ENCODE peak calls at places on chromosomes 2 and 18, in four cellular contexts. O is upper lobe of right lung, T is fibroblast of villous mesenchyme, C is pancreas. W is an unnamed sample.

GRCh38 chr2:36318547-36318946 is 37.0 kb upstream of the CRIM1 start:
- DNase-seq in O (no peak), T (no peak), C (no peak), W (peak)

GRCh38 chr18:64082054-64082453 is 66.8 kb downstream of the LINC00305 start:
- DNase-seq in O (no peak), T (no peak), C (no peak), W (no peak)

GRCh38 chr2:19722486-19723420 is 179.0 kb downstream of the TTC32 start:
- DNase-seq in O (no peak), T (peak), C (no peak), W (peak)

GRCh38 chr2:18971069-18971378 is 381.7 kb upstream of the NT5C1B start:
- DNase-seq in O (no peak), T (no peak), C (no peak), W (no peak)

GRCh38 chr2:218781691-218782528 is at the start of gene CYP27A1:
- DNase-seq in O (peak), T (peak), C (peak), W (peak)

GRCh38 chr2:232320038-232320790 is 58.3 kb upstream of the ALPP start:
- DNase-seq in O (no peak), T (no peak), C (no peak), W (peak)

GRCh38 chr2:183458450-183458849 is 334.2 kb downstream of the NUP35 start:
- DNase-seq in O (no peak), T (no peak), C (no peak), W (no peak)

GRCh38 chr18:79834834-79835233 is 37.1 kb downstream of the KCNG2 start:
- DNase-seq in O (no peak), T (no peak), C (no peak), W (no peak)

GRCh38 chr2:1585635-1586034 is 158.7 kb downstream of the PXDN start:
- DNase-seq in O (peak), T (no peak), C (no peak), W (no peak)

GRCh38 chr2:198273670-198274069 is 469.3 kb downstream of the PLCL1 start:
- DNase-seq in O (no peak), T (no peak), C (no peak), W (no peak)

GRCh38 chr2:99066602-99067001 is 74.9 kb upstream of the C2orf15 start:
- DNase-seq in O (no peak), T (peak), C (peak), W (peak)

GRCh38 chr2:230849633-230850357 is 14.9 kb upstream of the ITM2C start:
- DNase-seq in O (peak), T (peak), C (no peak), W (peak)

GRCh38 chr2:199975297-199975895 is 20.0 kb downstream of the MAIP1 start:
- DNase-seq in O (no peak), T (peak), C (no peak), W (peak)

GRCh38 chr2:232655392-232655791 is 22.0 kb downstream of the EFHD1 start:
- DNase-seq in O (no peak), T (no peak), C (no peak), W (no peak)

GRCh38 chr18:67517224-67517765 is 775 bp upstream of the DSEL start:
- DNase-seq in O (no peak), T (peak), C (no peak), W (no peak)

GRCh38 chr2:240818543-240819403 is 1.2 kb downstream of the KIF1A start:
- DNase-seq in O (no peak), T (no peak), C (no peak), W (no peak)

GRCh38 chr2:238845583-238846480 is 2.1 kb upstream of the TWIST2 start:
- DNase-seq in O (no peak), T (no peak), C (no peak), W (no peak)

GRCh38 chr2:167726788-167727187 is 520.6 kb downstream of the STK39 start:
- DNase-seq in O (no peak), T (no peak), C (no peak), W (no peak)

GRCh38 chr2:43100883-43101662 is 125.3 kb downstream of the ZFP36L2 start:
- DNase-seq in O (no peak), T (peak), C (peak), W (no peak)

GRCh38 chr2:223549215-223549614 is 52.9 kb downstream of the SCG2 start:
- DNase-seq in O (no peak), T (peak), C (no peak), W (peak)

GRCh38 chr2:98028931-98029717 is 33.4 kb upstream of the TMEM131 start:
- DNase-seq in O (no peak), T (no peak), C (no peak), W (peak)

GRCh38 chr2:229713371-229714079 is 830 bp downstream of the DNER start:
- DNase-seq in O (no peak), T (no peak), C (no peak), W (peak)

GRCh38 chr2:17136231-17136630 is 382.0 kb downstream of the RAD51AP2 start:
- DNase-seq in O (no peak), T (no peak), C (no peak), W (no peak)
- TF ChIP-seq CTCF in O (no peak), T (no peak), C (no peak), W (no peak)

GRCh38 chr2:234096164-234096563 is 45.7 kb downstream of the SPP2 start:
- DNase-seq in O (no peak), T (no peak), C (no peak), W (no peak)
- H3K4me3 ChIP-seq in O (no peak), T (no peak), C (no peak), W (no peak)

GRCh38 chr2:74792282-74792681 is 41.6 kb upstream of the HK2 start:
- DNase-seq in O (no peak), T (no peak), C (no peak), W (no peak)

GRCh38 chr2:74789278-74789677 is 44.6 kb upstream of the HK2 start:
- DNase-seq in O (no peak), T (no peak), C (no peak), W (no peak)
- TF ChIP-seq CTCF in O (no peak), T (no peak), C (no peak), W (no peak)

GRCh38 chr2:64228126-64228678 is 84.0 kb upstream of the PELI1 start:
- DNase-seq in O (peak), T (peak), C (peak), W (peak)

GRCh38 chr2:64226611-64227010 is 82.4 kb upstream of the PELI1 start:
- DNase-seq in O (no peak), T (no peak), C (no peak), W (no peak)

GRCh38 chr2:64227603-64228125 is 83.4 kb upstream of the PELI1 start:
- DNase-seq in O (no peak), T (peak), C (no peak), W (peak)

GRCh38 chr2:64222942-64223511 is 78.8 kb upstream of the PELI1 start:
- DNase-seq in O (no peak), T (no peak), C (no peak), W (no peak)

DNA sequence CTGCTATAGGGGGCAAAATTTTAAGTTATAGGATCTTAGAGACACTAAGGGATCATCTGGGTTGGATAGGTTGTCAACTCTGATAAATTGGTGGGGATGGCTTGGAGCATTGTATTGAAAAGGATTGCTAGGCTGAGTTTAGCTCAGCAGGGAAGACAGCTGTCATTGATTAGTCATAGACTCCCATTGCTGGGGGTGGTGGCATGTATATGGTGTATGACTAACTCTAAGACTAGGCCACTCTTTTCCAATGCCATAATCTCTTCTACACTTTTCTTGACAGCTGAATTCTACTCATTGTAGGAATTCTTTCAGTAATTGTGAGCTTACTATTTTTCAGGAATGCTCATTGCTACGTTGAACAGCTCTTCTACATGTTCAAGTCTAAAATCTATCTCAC is 81.3 kb upstream of the PELI1 start:
- DNase-seq in O (no peak), T (no peak), C (no peak), W (no peak)
- H3K4me3 ChIP-seq in O (no peak), T (no peak), C (no peak), W (no peak)

DNA sequence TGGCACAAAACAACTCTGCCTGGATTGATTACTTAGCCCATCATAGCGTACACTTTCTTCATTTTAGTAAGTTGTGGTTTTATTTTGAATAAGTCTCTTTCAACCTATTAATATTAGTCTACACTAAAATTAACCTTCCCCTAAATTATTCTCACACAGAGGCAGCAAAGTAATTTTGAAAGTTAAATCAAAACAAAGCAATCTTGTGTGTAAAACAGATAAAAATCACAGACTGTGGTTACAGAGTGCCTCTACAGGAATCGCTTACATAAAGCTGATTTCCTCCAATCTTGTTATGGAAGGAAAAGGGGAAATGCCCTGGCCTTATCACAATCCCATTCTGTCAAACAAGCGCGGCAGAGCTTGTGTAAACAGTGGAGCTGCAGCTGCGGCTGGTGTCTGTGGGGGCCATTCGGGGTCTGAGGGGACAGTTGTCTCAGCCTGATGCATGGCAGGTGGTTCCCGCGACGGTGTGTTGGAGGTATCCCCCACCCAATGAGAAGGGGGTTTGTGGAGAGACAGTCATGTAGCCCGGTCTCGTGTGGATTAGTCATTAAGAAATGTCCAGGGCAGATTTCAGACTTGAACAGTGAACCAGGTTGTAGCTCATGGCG is 42.1 kb downstream of the BCL2L11 start:
- DNase-seq in O (no peak), T (peak), C (no peak), W (no peak)
- TF ChIP-seq CTCF in O (no peak), T (no peak), C (no peak), W (no peak)

GRCh38 chr2:234240917-234241316 is 190.4 kb downstream of the SPP2 start:
- DNase-seq in O (no peak), T (peak), C (no peak), W (no peak)

DNA sequence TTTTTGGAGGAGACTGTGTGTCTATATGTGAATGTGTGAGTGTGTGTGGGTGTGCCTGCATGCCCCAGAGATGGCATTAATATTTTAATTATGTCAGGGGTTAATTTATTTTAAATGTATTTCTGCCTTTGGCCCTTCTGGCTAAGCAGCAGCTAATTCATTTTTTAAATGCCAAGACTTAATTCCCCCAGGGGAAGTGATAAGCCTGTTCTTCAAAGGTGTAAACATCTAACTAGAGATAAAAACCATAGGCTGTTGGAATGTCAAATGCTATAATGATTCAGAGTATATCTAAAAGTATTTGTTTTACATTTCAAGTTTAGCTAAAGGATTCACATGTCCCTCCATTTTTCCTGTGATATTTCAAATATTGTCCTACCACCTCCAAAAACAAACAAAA is 184.7 kb downstream of the SPP2 start:
- DNase-seq in O (no peak), T (no peak), C (no peak), W (no peak)
- H3K4me3 ChIP-seq in O (no peak), T (no peak), C (no peak), W (no peak)

DNA sequence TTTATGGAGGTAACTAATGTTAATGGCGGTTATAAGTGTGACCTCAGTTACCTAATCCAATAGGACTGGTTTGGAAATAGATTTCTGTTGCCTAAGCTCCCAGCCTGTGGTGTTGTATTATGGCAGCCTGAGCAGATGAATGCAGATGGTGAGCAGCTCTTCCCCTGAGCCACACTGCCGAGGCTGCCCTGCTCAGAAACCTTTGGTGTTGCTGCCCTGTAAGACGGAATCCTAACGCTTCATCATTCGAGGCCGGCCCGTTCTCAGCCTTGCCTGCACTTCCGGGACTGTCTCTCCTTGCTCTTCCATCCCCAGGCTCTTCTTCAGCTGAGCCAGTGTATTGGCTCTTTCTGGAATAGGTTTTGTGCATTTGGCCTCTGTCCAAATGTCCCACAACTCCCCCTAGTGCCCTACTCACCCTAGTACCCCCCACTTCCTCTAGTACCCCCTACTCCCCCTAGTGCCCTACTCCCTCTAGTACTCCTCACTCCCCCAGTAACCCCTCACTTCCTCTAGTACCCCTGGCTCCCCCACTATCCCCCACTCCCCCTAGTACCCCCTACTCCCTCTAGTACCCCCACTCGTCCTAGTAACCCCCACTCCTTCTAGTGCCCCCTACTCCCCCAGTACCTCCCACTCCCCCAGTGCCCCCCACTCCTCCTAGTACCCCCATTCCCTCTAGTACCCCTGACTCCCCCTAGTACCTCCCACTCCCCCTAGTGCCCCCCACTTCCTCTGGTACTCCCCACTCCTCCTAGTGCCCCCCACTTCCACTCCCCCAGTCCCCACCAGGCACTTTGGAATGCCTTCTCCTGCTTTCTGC is 106.0 kb upstream of the TAF1B start:
- DNase-seq in O (no peak), T (peak), C (no peak), W (peak)
- TF ChIP-seq CTCF in O (no peak), T (no peak), C (no peak), W (peak)

W was measured in choroid plexus epithelial cell.